ENCODE peak calls at places on chromosomes 1 and 21, in seven cellular contexts. M is Caki2; B is NCI-H524; Q is BE2C; V is heart right ventricle; C is hypothalamus; O is activated naive CD4-positive, alpha-beta T cell treated with anti-CD3 and anti-CD28 coated beads for 36 hours. X is an unnamed sample.

GRCh38 chr1:198876371-198876871 is 237.6 kb downstream of the PTPRC start:
- DNase-seq in M (no peak), B (peak), Q (peak), V (no peak), C (no peak), O (no peak), X (no peak)

GRCh38 chr1:112727716-112728115 is 12.6 kb upstream of the PPM1J start:
- DNase-seq in M (no peak), B (no peak), Q (no peak), V (no peak), C (no peak), O (no peak), X (no peak)

GRCh38 chr1:116666747-116667576 is 571 bp downstream of the IGSF3 start:
- DNase-seq in M (no peak), B (peak), Q (peak), V (no peak), C (no peak), O (peak), X (peak)

GRCh38 chr1:119711804-119712341 is at the start of gene PHGDH:
- DNase-seq in M (peak), B (peak), Q (peak), V (peak), C (peak), O (peak), X (peak)

GRCh38 chr1:66533804-66534745 is at the start of gene SGIP1:
- DNase-seq in M (peak), B (peak), Q (peak), V (peak), C (peak), O (peak), X (peak)

GRCh38 chr1:194466706-194467105 is 1280.3 kb upstream of the B3GALT2 start:
- DNase-seq in M (no peak), B (no peak), Q (peak), V (no peak), C (no peak), O (no peak), X (no peak)

GRCh38 chr1:14181191-14181793 is 417.2 kb upstream of the KAZN start:
- DNase-seq in M (no peak), B (no peak), Q (no peak), V (no peak), C (no peak), O (no peak), X (no peak)

GRCh38 chr1:24157921-24158481 is 15.1 kb upstream of the IL22RA1 start:
- DNase-seq in M (no peak), B (peak), Q (no peak), V (no peak), C (no peak), O (no peak), X (no peak)

GRCh38 chr1:7375329-7375728 is 395.8 kb upstream of the VAMP3 start:
- DNase-seq in M (no peak), B (no peak), Q (no peak), V (no peak), C (no peak), O (no peak), X (no peak)

GRCh38 chr1:75134939-75135828 is 996 bp downstream of the LHX8 start:
- DNase-seq in M (no peak), B (peak), Q (no peak), V (no peak), C (no peak), O (peak), X (no peak)

GRCh38 chr1:78475888-78476610 is 14.7 kb upstream of the PTGFR start:
- DNase-seq in M (no peak), B (no peak), Q (no peak), V (no peak), C (no peak), O (no peak), X (no peak)

GRCh38 chr1:72485786-72486185 is 203.4 kb upstream of the NEGR1 start:
- DNase-seq in M (no peak), B (no peak), Q (no peak), V (no peak), C (no peak), O (no peak), X (no peak)

GRCh38 chr1:39158330-39159086 is 46.0 kb upstream of the MACF1 start:
- DNase-seq in M (peak), B (peak), Q (no peak), V (no peak), C (no peak), O (no peak), X (no peak)

GRCh38 chr21:29080454-29080930 is 7.0 kb upstream of the CCT8 start:
- DNase-seq in M (peak), B (no peak), Q (no peak), V (no peak), C (no peak), O (peak), X (no peak)

GRCh38 chr1:9316080-9316444 is 23.4 kb downstream of the SPSB1 start:
- DNase-seq in M (peak), B (no peak), Q (no peak), V (no peak), C (no peak), O (peak), X (peak)

GRCh38 chr1:15678578-15678977 is 5.5 kb upstream of the PLEKHM2 start:
- DNase-seq in M (peak), B (no peak), Q (no peak), V (no peak), C (no peak), O (peak), X (peak)

GRCh38 chr1:218945050-218945449 is 228.6 kb upstream of the LYPLAL1 start:
- DNase-seq in M (peak), B (no peak), Q (no peak), V (no peak), C (no peak), O (no peak), X (no peak)

GRCh38 chr1:202728951-202729350 is 18.7 kb upstream of the SYT2 start:
- DNase-seq in M (no peak), B (no peak), Q (peak), V (no peak), C (no peak), O (no peak), X (no peak)

GRCh38 chr1:209755926-209756607 is at the start of gene TRAF3IP3:
- DNase-seq in M (no peak), B (no peak), Q (no peak), V (no peak), C (no peak), O (peak), X (peak)

GRCh38 chr1:147723691-147724323 is 36.6 kb downstream of the GJA5 start:
- DNase-seq in M (no peak), B (peak), Q (peak), V (peak), C (no peak), O (peak), X (peak)

GRCh38 chr1:147919881-147920280 is 8.3 kb upstream of the GPR89B start:
- DNase-seq in M (no peak), B (no peak), Q (no peak), V (no peak), C (no peak), O (no peak), X (no peak)

GRCh38 chr1:50106095-50106761 is 2.5 kb upstream of the ELAVL4 start:
- DNase-seq in M (no peak), B (peak), Q (peak), V (no peak), C (no peak), O (no peak), X (no peak)

GRCh38 chr1:163055531-163055930 is 13.6 kb upstream of the RGS4 start:
- DNase-seq in M (no peak), B (peak), Q (no peak), V (no peak), C (no peak), O (no peak), X (no peak)

X was measured in activated CD4-positive, alpha-beta T cell treated with anti-CD3 and anti-CD28 coated beads for 48 hours.